ENCODE peak calls at places on chromosome 10, in nine cellular contexts. One of them, this sample, is unnamed.

GRCh38 chr10:63005246-63005645 is 127.9 kb upstream of the NRBF2 start:
- DNase-seq in NCI-H1092 treated with DMSO at 0.1 percent for 48 hours: no peak
- DNase-seq in GM12865: peak; percentile 57
- DNase-seq in stimulated activated CD8-positive, alpha-beta memory T cell treated with anti-CD3 and anti-CD28 coated beads, Interleukin-15, amount 100 ng/mL, for 1 hour: no peak
- DNase-seq in GDM1: no peak
- DNase-seq in AG10803: peak; percentile 84
- DNase-seq in EL: peak; percentile 66
- DNase-seq in heart right ventricle: no peak
- DNase-seq in mucosa of gallbladder: no peak
- DNase-seq in this sample: no peak

GRCh38 chr10:110487411-110488123 is 10.1 kb upstream of the DUSP5 start:
- DNase-seq in NCI-H1092 treated with DMSO at 0.1 percent for 48 hours: no peak
- DNase-seq in GM12865: no peak
- DNase-seq in stimulated activated CD8-positive, alpha-beta memory T cell treated with anti-CD3 and anti-CD28 coated beads, Interleukin-15, amount 100 ng/mL, for 1 hour: no peak
- DNase-seq in GDM1: no peak
- DNase-seq in AG10803: no peak
- DNase-seq in EL: peak; percentile 66
- DNase-seq in heart right ventricle: no peak
- DNase-seq in mucosa of gallbladder: no peak
- DNase-seq in this sample: no peak

GRCh38 chr10:129031233-129032150 is 435.5 kb upstream of the MGMT start:
- DNase-seq in NCI-H1092 treated with DMSO at 0.1 percent for 48 hours: peak; percentile 12
- DNase-seq in GM12865: peak; percentile 39
- DNase-seq in stimulated activated CD8-positive, alpha-beta memory T cell treated with anti-CD3 and anti-CD28 coated beads, Interleukin-15, amount 100 ng/mL, for 1 hour: peak; percentile 19
- DNase-seq in GDM1: peak; percentile 26
- DNase-seq in AG10803: peak; percentile 9
- DNase-seq in EL: no peak
- DNase-seq in heart right ventricle: peak; percentile 68
- DNase-seq in mucosa of gallbladder: peak; percentile 44
- DNase-seq in this sample: no peak

GRCh38 chr10:36157486-36157885 is 515.4 kb upstream of the FZD8 start:
- DNase-seq in NCI-H1092 treated with DMSO at 0.1 percent for 48 hours: no peak
- DNase-seq in GM12865: peak; percentile 1
- DNase-seq in stimulated activated CD8-positive, alpha-beta memory T cell treated with anti-CD3 and anti-CD28 coated beads, Interleukin-15, amount 100 ng/mL, for 1 hour: no peak
- DNase-seq in GDM1: no peak
- DNase-seq in AG10803: no peak
- DNase-seq in EL: no peak
- DNase-seq in heart right ventricle: no peak
- DNase-seq in mucosa of gallbladder: no peak
- DNase-seq in this sample: no peak

GRCh38 chr10:34249634-34250033 is 565.5 kb downstream of the PARD3 start:
- DNase-seq in NCI-H1092 treated with DMSO at 0.1 percent for 48 hours: peak; percentile 8
- DNase-seq in GM12865: peak; percentile 29
- DNase-seq in stimulated activated CD8-positive, alpha-beta memory T cell treated with anti-CD3 and anti-CD28 coated beads, Interleukin-15, amount 100 ng/mL, for 1 hour: no peak
- DNase-seq in GDM1: no peak
- DNase-seq in AG10803: no peak
- DNase-seq in EL: no peak
- DNase-seq in heart right ventricle: no peak
- DNase-seq in mucosa of gallbladder: no peak
- DNase-seq in this sample: no peak

GRCh38 chr10:113753020-113753692 is 1.7 kb downstream of the PLEKHS1 start:
- DNase-seq in NCI-H1092 treated with DMSO at 0.1 percent for 48 hours: peak; percentile 68
- DNase-seq in GM12865: no peak
- DNase-seq in stimulated activated CD8-positive, alpha-beta memory T cell treated with anti-CD3 and anti-CD28 coated beads, Interleukin-15, amount 100 ng/mL, for 1 hour: no peak
- DNase-seq in GDM1: no peak
- DNase-seq in AG10803: no peak
- DNase-seq in EL: no peak
- DNase-seq in heart right ventricle: no peak
- DNase-seq in mucosa of gallbladder: peak; percentile 28
- DNase-seq in this sample: peak; percentile 72

GRCh38 chr10:43043773-43044394 is 33.0 kb upstream of the RET start:
- DNase-seq in NCI-H1092 treated with DMSO at 0.1 percent for 48 hours: no peak
- DNase-seq in GM12865: no peak
- DNase-seq in stimulated activated CD8-positive, alpha-beta memory T cell treated with anti-CD3 and anti-CD28 coated beads, Interleukin-15, amount 100 ng/mL, for 1 hour: no peak
- DNase-seq in GDM1: no peak
- DNase-seq in AG10803: no peak
- DNase-seq in EL: no peak
- DNase-seq in heart right ventricle: no peak
- DNase-seq in mucosa of gallbladder: no peak
- DNase-seq in this sample: no peak

GRCh38 chr10:132335189-132336063 is 3.4 kb downstream of the LRRC27 start:
- DNase-seq in NCI-H1092 treated with DMSO at 0.1 percent for 48 hours: no peak
- DNase-seq in GM12865: peak; percentile 13
- DNase-seq in stimulated activated CD8-positive, alpha-beta memory T cell treated with anti-CD3 and anti-CD28 coated beads, Interleukin-15, amount 100 ng/mL, for 1 hour: no peak
- DNase-seq in GDM1: peak; percentile 99
- DNase-seq in AG10803: no peak
- DNase-seq in EL: no peak
- DNase-seq in heart right ventricle: no peak
- DNase-seq in mucosa of gallbladder: peak; percentile 51
- DNase-seq in this sample: peak; percentile 54

GRCh38 chr10:67609996-67610793 is 85.8 kb downstream of the CTNNA3 start:
- DNase-seq in NCI-H1092 treated with DMSO at 0.1 percent for 48 hours: no peak
- DNase-seq in GM12865: no peak
- DNase-seq in stimulated activated CD8-positive, alpha-beta memory T cell treated with anti-CD3 and anti-CD28 coated beads, Interleukin-15, amount 100 ng/mL, for 1 hour: no peak
- DNase-seq in GDM1: no peak
- DNase-seq in AG10803: peak; percentile 25
- DNase-seq in EL: peak; percentile 57
- DNase-seq in heart right ventricle: no peak
- DNase-seq in mucosa of gallbladder: no peak
- DNase-seq in this sample: no peak

GRCh38 chr10:32253300-32253699 is 93.7 kb downstream of the EPC1 start:
- DNase-seq in NCI-H1092 treated with DMSO at 0.1 percent for 48 hours: no peak
- DNase-seq in GM12865: no peak
- DNase-seq in stimulated activated CD8-positive, alpha-beta memory T cell treated with anti-CD3 and anti-CD28 coated beads, Interleukin-15, amount 100 ng/mL, for 1 hour: no peak
- DNase-seq in GDM1: no peak
- DNase-seq in AG10803: no peak
- DNase-seq in EL: peak; percentile 25
- DNase-seq in heart right ventricle: no peak
- DNase-seq in mucosa of gallbladder: no peak
- DNase-seq in this sample: no peak

GRCh38 chr10:49379596-49380410 is 16.1 kb downstream of the DRGX start:
- DNase-seq in NCI-H1092 treated with DMSO at 0.1 percent for 48 hours: no peak
- DNase-seq in GM12865: peak; percentile 39
- DNase-seq in stimulated activated CD8-positive, alpha-beta memory T cell treated with anti-CD3 and anti-CD28 coated beads, Interleukin-15, amount 100 ng/mL, for 1 hour: no peak
- DNase-seq in GDM1: no peak
- DNase-seq in AG10803: no peak
- DNase-seq in EL: no peak
- DNase-seq in heart right ventricle: no peak
- DNase-seq in mucosa of gallbladder: no peak
- DNase-seq in this sample: no peak

GRCh38 chr10:131020775-131021174 is 290.7 kb downstream of the TCERG1L start:
- DNase-seq in NCI-H1092 treated with DMSO at 0.1 percent for 48 hours: no peak
- DNase-seq in GM12865: no peak
- DNase-seq in stimulated activated CD8-positive, alpha-beta memory T cell treated with anti-CD3 and anti-CD28 coated beads, Interleukin-15, amount 100 ng/mL, for 1 hour: no peak
- DNase-seq in GDM1: no peak
- DNase-seq in AG10803: no peak
- DNase-seq in EL: no peak
- DNase-seq in heart right ventricle: no peak
- DNase-seq in mucosa of gallbladder: no peak
- DNase-seq in this sample: no peak